ENCODE peak calls at places on chromosome 14, in six cellular contexts. M is heart right ventricle, F is chondrocyte, L is neural progenitor cell, J is activated B cell treated with CpG ODN at 0.5 μM for 24 hours, P is cardiac muscle cell. Z is an unnamed sample.

GRCh38 chr14:64848239-64848638 is 31.5 kb downstream of the SPTB start:
- DNase-seq in M (no peak), J (no peak), F (no peak), L (no peak), P (no peak), Z (no peak)

GRCh38 chr14:38078393-38078792 is 129.3 kb upstream of the SSTR1 start:
- DNase-seq in M (no peak), F (no peak), L (no peak), J (no peak), P (no peak), Z (peak)

GRCh38 chr14:89498836-89499235 is 81.8 kb upstream of the FOXN3 start:
- DNase-seq in L (no peak), P (no peak), J (no peak), M (no peak), F (no peak), Z (no peak)

GRCh38 chr14:64465856-64466554 is 706 bp downstream of the AKAP5 start:
- DNase-seq in L (peak), P (peak), M (no peak), F (no peak), J (no peak), Z (no peak)

GRCh38 chr14:101075025-101075800 is 171.7 kb upstream of the RTL1 start:
- DNase-seq in F (peak), P (no peak), M (no peak), J (peak), L (no peak), Z (no peak)

GRCh38 chr14:74084277-74085046 is at the start of the genes ALDH6A1 and LIN52:
- DNase-seq in L (peak), M (peak), J (peak), P (peak), F (peak), Z (peak)

GRCh38 chr14:103372017-103372416 is 13.2 kb upstream of the MARK3 start:
- DNase-seq in J (no peak), P (no peak), L (no peak), F (no peak), M (no peak), Z (no peak)

GRCh38 chr14:61573748-61574513 is 121.4 kb upstream of the HIF1A start:
- DNase-seq in F (no peak), J (no peak), M (no peak), L (no peak), P (no peak), Z (no peak)

GRCh38 chr14:100530270-100531072 is 56.7 kb downstream of the BEGAIN start:
- DNase-seq in M (no peak), F (peak), J (peak), P (no peak), L (no peak), Z (peak)

GRCh38 chr14:106883218-106883692 is 1356.9 kb downstream of the TMEM121 start:
- DNase-seq in L (no peak), P (no peak), J (no peak), F (no peak), M (peak), Z (peak)

GRCh38 chr14:58752782-58753181 is 115.0 kb downstream of the DACT1 start:
- DNase-seq in F (no peak), P (no peak), M (peak), J (no peak), L (no peak), Z (peak)

GRCh38 chr14:76706811-76707210 is 54.5 kb upstream of the VASH1 start:
- DNase-seq in P (no peak), J (no peak), M (no peak), F (no peak), L (no peak), Z (no peak)

GRCh38 chr14:25411933-25412757 is 362.2 kb upstream of the STXBP6 start:
- DNase-seq in P (no peak), L (peak), M (no peak), J (no peak), F (no peak), Z (no peak)
- TF ChIP-seq CTCF in P (no peak), L (peak), M (peak), J (no peak), F (peak), Z (no peak)

GRCh38 chr14:22883191-22883976 is at the start of gene REM2:
- DNase-seq in M (no peak), P (peak), L (peak), J (no peak), F (no peak), Z (no peak)

GRCh38 chr14:22884721-22885523 is 1.9 kb downstream of the REM2 start:
- DNase-seq in M (no peak), P (no peak), F (no peak), J (no peak), L (no peak), Z (no peak)

GRCh38 chr14:22882064-22882463 is 958 bp upstream of the REM2 start:
- DNase-seq in L (no peak), J (no peak), F (no peak), P (no peak), M (no peak), Z (no peak)

GRCh38 chr14:22885975-22886374 is 3.0 kb downstream of the REM2 start:
- DNase-seq in P (no peak), F (no peak), M (no peak), J (no peak), L (no peak), Z (no peak)

DNA sequence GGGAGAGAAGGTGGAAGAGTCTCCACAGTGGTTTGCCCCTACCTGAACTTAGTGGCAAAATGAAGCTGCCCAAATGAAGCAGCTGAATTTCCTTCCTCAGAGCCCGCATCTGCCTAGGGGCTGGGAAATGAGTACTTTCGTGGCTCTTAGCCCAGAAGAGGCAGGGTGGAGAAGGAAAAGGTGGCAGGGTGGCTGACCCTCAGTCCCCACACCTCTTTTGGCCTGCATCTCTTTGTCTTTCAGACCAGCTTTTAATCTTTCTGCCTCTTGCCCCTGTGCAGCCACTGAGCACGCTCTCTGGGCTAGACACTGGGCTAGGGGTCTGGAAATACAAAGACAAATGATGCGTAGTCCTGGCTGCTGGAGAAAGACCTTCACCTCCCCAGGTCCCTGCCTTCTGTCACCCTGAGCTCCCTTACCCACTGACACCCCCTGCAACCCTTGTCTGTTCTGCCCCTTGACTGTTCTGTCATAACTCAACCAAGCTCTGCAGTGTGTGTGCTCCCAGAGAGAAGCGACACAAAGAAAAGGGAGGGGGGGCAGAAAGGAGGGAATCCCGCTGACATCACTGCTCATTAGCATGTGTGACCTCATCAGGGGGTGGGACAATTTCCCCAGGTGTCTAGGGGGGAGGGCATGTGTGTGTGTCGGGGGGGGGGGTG is 362 bp upstream of the REM2 start:
- DNase-seq in M (no peak), F (no peak), J (no peak), P (peak), L (peak), Z (no peak)
- TF ChIP-seq CTCF in M (no peak), F (no peak), J (no peak), P (no peak), L (no peak), Z (no peak)

GRCh38 chr14:98840076-98840475 is 431.9 kb downstream of the BCL11B start:
- DNase-seq in P (no peak), M (no peak), J (no peak), F (no peak), L (no peak), Z (no peak)
- TF ChIP-seq CTCF in P (no peak), M (no peak), J (no peak), F (no peak), L (no peak), Z (no peak)

GRCh38 chr14:95196268-95196667 is 38.9 kb upstream of the DICER1 start:
- DNase-seq in M (no peak), F (no peak), P (peak), J (no peak), L (no peak), Z (no peak)
- TF ChIP-seq CTCF in M (peak), F (peak), P (no peak), J (no peak), L (peak), Z (peak)

GRCh38 chr14:105200074-105200473 is 19.0 kb upstream of the NUDT14 start:
- DNase-seq in F (no peak), J (no peak), P (no peak), M (no peak), L (no peak), Z (no peak)
- TF ChIP-seq CTCF in F (peak), J (no peak), P (no peak), M (no peak), L (peak), Z (no peak)

DNA sequence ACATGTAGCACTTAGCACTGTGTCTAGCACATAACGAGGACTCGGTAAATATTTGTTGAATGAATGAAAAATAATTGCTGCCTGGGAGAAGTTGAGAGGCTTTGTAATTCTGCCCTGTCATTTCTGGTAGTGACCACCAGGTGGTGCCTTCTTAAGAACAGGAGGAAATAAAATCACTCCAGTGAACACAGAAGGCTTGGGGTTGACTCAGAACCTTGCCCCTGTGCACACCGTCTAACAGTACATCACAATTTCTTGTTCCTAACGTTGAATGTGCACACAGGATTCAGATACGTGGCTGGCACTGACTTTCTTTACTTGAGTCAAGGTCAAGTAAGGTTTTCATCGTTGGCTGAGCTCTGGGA is 91.8 kb downstream of the RGS6 start:
- DNase-seq in J (no peak), M (no peak), P (peak), L (peak), F (no peak), Z (no peak)
- TF ChIP-seq CTCF in J (no peak), M (peak), P (peak), L (peak), F (peak), Z (peak)

DNA sequence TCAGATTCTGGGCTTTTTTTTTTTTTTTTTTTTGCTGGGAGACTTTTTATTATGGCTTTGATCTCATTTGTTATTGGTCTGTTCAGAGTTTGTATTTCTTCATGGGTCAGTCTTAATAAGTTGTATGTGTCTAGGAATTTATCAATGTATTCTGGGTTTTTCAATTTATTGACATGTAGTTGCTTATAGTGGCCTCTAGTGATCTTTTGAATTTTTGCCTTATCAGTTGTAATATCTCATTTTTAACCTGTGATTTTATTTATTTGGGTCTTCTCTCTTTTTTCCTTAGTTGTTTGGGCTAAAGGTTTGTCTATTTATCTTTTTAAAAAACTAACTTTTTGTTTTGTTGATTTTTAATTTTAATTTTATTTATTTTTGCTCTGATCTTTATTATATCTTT is 45.5 kb downstream of the NAA30 start:
- DNase-seq in J (no peak), P (no peak), L (no peak), M (no peak), F (no peak), Z (no peak)
- TF ChIP-seq CTCF in J (no peak), P (no peak), L (peak), M (no peak), F (no peak), Z (no peak)

Z was measured in left lung.